ENCODE peak calls at places on chromosomes 13 and 19, in five cellular contexts. O is cardiac fibroblast, S is transverse colon, I is endothelial cell, E is HL-60. R is an unnamed sample.

GRCh38 chr13:41111454-41111853 is 21.1 kb downstream of the KBTBD6 start:
- DNase-seq in E (no peak), S (no peak), I (no peak), O (peak; percentile 61), R (no peak)

GRCh38 chr13:26325876-26326275 is 71.9 kb downstream of the CDK8 start:
- DNase-seq in E (no peak), I (no peak), O (peak; percentile 12), S (no peak), R (peak; percentile 31)

GRCh38 chr19:49150944-49151243 is 4.3 kb downstream of the HRC start:
- DNase-seq in O (no peak), I (no peak), E (no peak), S (no peak), R (no peak)

GRCh38 chr19:46746281-46746965 is at the start of gene STRN4:
- DNase-seq in S (peak; percentile 57), I (peak; percentile 56), O (peak; percentile 32), E (no peak), R (peak; percentile 91)

GRCh38 chr13:40484101-40484800 is 182.2 kb downstream of the FOXO1 start:
- DNase-seq in S (no peak), O (no peak), E (no peak), I (no peak), R (peak; percentile 11)

GRCh38 chr19:33156354-33156753 is 24.4 kb downstream of the WDR88 start:
- DNase-seq in S (no peak), O (peak; percentile 86), I (no peak), E (peak; percentile 51), R (no peak)

GRCh38 chr13:99522288-99522687 is 21.0 kb downstream of the TM9SF2 start:
- DNase-seq in E (no peak), I (no peak), O (peak; percentile 54), S (no peak), R (no peak)

GRCh38 chr13:71137106-71137505 is 729.9 kb downstream of the DACH1 start:
- DNase-seq in S (no peak), E (no peak), O (no peak), I (no peak), R (no peak)

GRCh38 chr13:111539252-111539651 is 218.8 kb downstream of the TEX29 start:
- DNase-seq in O (no peak), E (no peak), I (no peak), S (no peak), R (no peak)

GRCh38 chr13:63088226-63088625 is 1672.6 kb upstream of the PCDH20 start:
- DNase-seq in O (peak; percentile 28), I (no peak), E (no peak), S (no peak), R (no peak)

DNA sequence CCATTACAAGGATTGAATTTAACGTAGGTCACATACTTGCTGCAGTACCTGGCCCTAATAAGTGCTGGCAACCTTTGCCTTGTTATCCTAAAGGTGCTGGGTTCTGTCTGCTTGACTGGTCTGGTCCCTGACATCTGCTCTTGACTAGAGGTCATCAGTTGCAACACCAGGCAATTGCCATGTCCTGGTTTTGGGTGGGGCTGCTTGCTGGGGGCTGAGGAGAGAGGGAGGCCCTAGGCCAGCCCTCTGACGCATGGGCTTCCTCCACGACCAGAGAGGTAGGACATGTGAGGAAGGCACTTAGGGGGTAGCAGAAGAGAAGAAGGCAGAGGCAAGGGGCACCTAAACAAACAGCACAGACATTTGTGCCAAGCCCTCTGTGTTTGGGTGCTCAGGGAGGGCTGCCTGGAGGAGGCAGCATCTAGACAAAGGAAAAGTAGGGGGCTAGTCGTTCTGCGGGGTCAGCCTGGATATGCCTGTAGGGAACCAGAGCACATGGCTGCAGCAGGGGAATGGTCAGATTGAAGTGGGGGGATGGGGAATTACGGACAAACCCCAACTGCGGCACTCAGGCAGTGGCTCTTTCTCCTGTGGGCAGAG is 21.7 kb downstream of the VSTM2B start:
- DNase-seq in O (no peak), E (no peak), I (no peak), S (no peak), R (no peak)
- TF ChIP-seq CTCF in O (no peak), E (no peak), I (no peak), S (no peak), R (no peak)

GRCh38 chr19:10979950-10980349 is 19.1 kb downstream of the SMARCA4 start:
- DNase-seq in S (peak; percentile 24), E (peak; percentile 36), O (no peak), I (no peak), R (no peak)
- TF ChIP-seq CTCF in S (no peak), E (peak; percentile 13), O (no peak), I (no peak), R (no peak)

GRCh38 chr13:50127017-50127725 is 111.9 kb downstream of the KCNRG start:
- DNase-seq in O (peak; percentile 59), I (peak; percentile 32), E (no peak), S (peak; percentile 65), R (peak; percentile 41)
- TF ChIP-seq CTCF in O (no peak), I (no peak), E (no peak), S (no peak), R (no peak)

DNA sequence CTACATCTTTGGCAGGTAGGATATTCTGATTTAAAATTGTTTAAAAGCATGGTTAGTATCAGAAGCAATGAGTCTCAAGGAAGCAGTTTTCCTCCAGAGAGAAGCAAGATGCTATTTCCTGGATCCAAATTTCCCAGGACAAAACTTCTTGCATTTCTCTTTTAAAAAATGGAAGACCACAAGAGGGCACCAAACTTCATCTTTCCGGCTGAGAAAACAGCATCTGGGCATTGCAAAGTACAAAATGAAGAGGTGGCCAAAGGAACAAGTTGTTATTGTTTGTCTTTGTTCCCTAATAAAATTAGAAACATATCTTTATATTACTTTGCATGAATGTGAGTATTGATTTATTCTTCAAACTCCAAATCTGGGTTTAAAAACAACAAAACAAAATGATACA is 60.0 kb upstream of the LRCH1 start:
- DNase-seq in I (peak; percentile 41), E (peak; percentile 4), O (peak; percentile 73), S (no peak), R (peak; percentile 49)
- TF ChIP-seq CTCF in I (peak; percentile 69), E (peak; percentile 10), O (peak; percentile 44), S (peak; percentile 62), R (peak; percentile 42)

GRCh38 chr19:47813995-47814328 is 7.8 kb upstream of the CRX start:
- DNase-seq in E (no peak), O (no peak), S (no peak), I (no peak), R (no peak)
- TF ChIP-seq CTCF in E (no peak), O (no peak), S (no peak), I (peak; percentile 11), R (no peak)

GRCh38 chr13:51638497-51638871 is 54.2 kb downstream of the WDFY2 start:
- DNase-seq in S (no peak), I (no peak), E (no peak), O (peak; percentile 37), R (no peak)
- TF ChIP-seq CTCF in S (no peak), I (no peak), E (no peak), O (no peak), R (no peak)

GRCh38 chr19:4976412-4977298 is 7.7 kb downstream of the KDM4B start:
- DNase-seq in E (peak; percentile 94), I (peak; percentile 82), O (peak; percentile 97), S (peak; percentile 66), R (no peak)
- TF ChIP-seq CTCF in E (peak; percentile 85), I (peak; percentile 30), O (peak; percentile 49), S (no peak), R (no peak)

DNA sequence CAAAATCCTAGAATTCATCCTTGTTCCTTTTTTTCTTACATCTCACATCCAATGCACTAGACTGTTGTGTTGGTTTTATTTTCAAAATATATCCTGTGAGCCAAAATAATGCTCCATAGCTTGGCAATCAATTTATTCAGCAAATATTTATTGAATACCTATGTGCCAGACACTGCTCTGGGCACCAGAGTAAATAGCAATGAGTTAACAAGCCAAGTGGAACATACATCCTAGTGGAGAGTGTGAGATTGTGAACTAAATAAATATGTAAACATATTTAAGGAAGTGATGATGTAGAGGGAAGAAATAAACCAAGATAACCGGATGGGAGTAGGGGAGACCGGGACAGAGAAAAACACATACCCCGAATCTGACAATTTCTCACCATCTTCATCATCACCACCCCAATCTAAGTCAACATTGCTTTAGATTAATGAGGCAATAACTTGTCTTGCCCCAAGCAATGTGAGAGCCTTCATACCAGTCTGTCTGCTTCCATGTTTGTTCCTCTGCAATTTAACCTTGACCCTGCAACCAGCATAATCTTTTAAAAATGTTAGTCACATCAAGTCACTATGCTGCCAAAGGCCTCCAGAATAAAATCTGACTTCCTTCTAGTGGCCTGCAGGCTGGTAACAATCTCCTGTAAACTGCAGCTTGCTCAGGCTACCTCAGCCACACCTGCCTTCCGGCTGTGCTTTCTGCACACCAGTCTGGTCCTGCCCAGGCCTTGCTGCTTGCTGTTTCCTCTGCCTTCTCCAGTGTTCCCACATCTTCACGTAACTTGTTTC is 199.2 kb downstream of the DLEU7 start:
- DNase-seq in O (no peak), S (no peak), E (no peak), I (no peak), R (no peak)
- TF ChIP-seq CTCF in O (no peak), S (no peak), E (no peak), I (no peak), R (no peak)